ENCODE peak calls at places on chromosome 2, in five cellular contexts. T is GM12865, R is HS-5, Q is D341Med, X is amniotic stem cell. F is an unnamed sample.

GRCh38 chr2:96074156-96074555 is 39.4 kb upstream of the GPAT2 start:
- DNase-seq in X (no peak), Q (peak), R (no peak), T (no peak), F (no peak)

GRCh38 chr2:50952596-50952995 is 79.3 kb downstream of the NRXN1 start:
- DNase-seq in R (peak), Q (no peak), X (no peak), T (no peak), F (peak)

GRCh38 chr2:186027922-186028321 is 289.3 kb downstream of the FSIP2 start:
- DNase-seq in Q (no peak), X (no peak), T (no peak), R (no peak), F (no peak)

GRCh38 chr2:206086683-206087350 is 843 bp upstream of the INO80D start:
- DNase-seq in Q (no peak), X (no peak), T (peak), R (no peak), F (no peak)

GRCh38 chr2:71672640-71673401 is 219.5 kb downstream of the DYSF start:
- DNase-seq in X (no peak), T (no peak), Q (peak), R (no peak), F (no peak)

GRCh38 chr2:170806548-170806947 is 10.1 kb upstream of the GAD1 start:
- DNase-seq in T (no peak), Q (no peak), R (no peak), X (no peak), F (no peak)

GRCh38 chr2:201127570-201127969 is 11.6 kb downstream of the CFLAR start:
- DNase-seq in Q (no peak), R (peak), T (peak), X (no peak), F (no peak)

GRCh38 chr2:38960609-38961320 is 71.1 kb downstream of the ARHGEF33 start:
- DNase-seq in Q (peak), R (no peak), X (no peak), T (no peak), F (no peak)

GRCh38 chr2:15765211-15765610 is 173.5 kb downstream of the DDX1 start:
- DNase-seq in R (no peak), X (no peak), Q (no peak), T (no peak), F (no peak)

GRCh38 chr2:44807344-44808025 is 134.0 kb upstream of the SIX3 start:
- DNase-seq in T (no peak), X (no peak), Q (no peak), R (no peak), F (no peak)

GRCh38 chr2:168194784-168195522 is 52.4 kb downstream of the STK39 start:
- DNase-seq in T (peak), Q (no peak), X (peak), R (no peak), F (no peak)

GRCh38 chr2:110104025-110104771 is 11.4 kb downstream of the MALL start:
- DNase-seq in T (no peak), Q (no peak), R (no peak), X (no peak), F (no peak)

GRCh38 chr2:171957061-171957460 is 34.8 kb downstream of the HAT1 start:
- DNase-seq in Q (peak), R (no peak), X (no peak), T (no peak), F (no peak)

GRCh38 chr2:185208261-185208660 is 530.3 kb upstream of the FSIP2 start:
- DNase-seq in X (no peak), T (peak), R (peak), Q (peak), F (no peak)

GRCh38 chr2:48070415-48070814 is 164.1 kb upstream of the FBXO11 start:
- DNase-seq in X (no peak), T (no peak), R (no peak), Q (no peak), F (no peak)

GRCh38 chr2:108911401-108911800 is 77.6 kb downstream of the EDAR start:
- DNase-seq in X (no peak), R (no peak), T (no peak), Q (no peak), F (no peak)

GRCh38 chr2:71243548-71244301 is 16.8 kb upstream of the PAIP2B start:
- DNase-seq in Q (no peak), R (no peak), T (no peak), X (no peak), F (no peak)

GRCh38 chr2:168819829-168820489 is 17.5 kb downstream of the NOSTRIN start:
- DNase-seq in X (no peak), R (no peak), Q (no peak), T (no peak), F (no peak)

GRCh38 chr2:216436369-216436768 is 24.1 kb downstream of the SMARCAL1 start:
- DNase-seq in R (no peak), X (peak), T (no peak), Q (no peak), F (no peak)

GRCh38 chr2:73987109-73987947 is 2.6 kb downstream of the TET3 start:
- DNase-seq in X (no peak), Q (peak), T (peak), R (no peak), F (no peak)

GRCh38 chr2:43241558-43241957 is 15.2 kb upstream of the ZFP36L2 start:
- DNase-seq in Q (no peak), R (no peak), T (no peak), X (no peak), F (no peak)

GRCh38 chr2:23624378-23624777 is 239.4 kb downstream of the KLHL29 start:
- DNase-seq in X (no peak), R (no peak), Q (no peak), T (peak), F (no peak)

GRCh38 chr2:203328735-203329549 is 748 bp downstream of the ABI2 start:
- DNase-seq in R (no peak), Q (peak), T (peak), X (peak), F (no peak)

GRCh38 chr2:195513119-195513518 is 143.9 kb upstream of the SLC39A10 start:
- DNase-seq in Q (no peak), R (no peak), X (no peak), T (no peak), F (no peak)

GRCh38 chr2:112708968-112709367 is 11.9 kb upstream of the NT5DC4 start:
- DNase-seq in X (no peak), R (no peak), Q (no peak), T (peak), F (no peak)

GRCh38 chr2:30580394-30580793 is 133.3 kb downstream of the LCLAT1 start:
- DNase-seq in T (no peak), Q (no peak), X (no peak), R (no peak), F (no peak)

F was measured in epithelial cell of prostate.